ENCODE peak calls at places on chromosomes 2 and 18, in seven cellular contexts. U is lung, D is gastrocnemius medialis, F is body of pancreas, R is coronary artery, T is cardiac muscle cell, K is endothelial cell. C is an unnamed sample.

GRCh38 chr2:102540882-102541281 is 67.9 kb downstream of the SLC9A4 start:
- DNase-seq in U (no peak), D (no peak), F (no peak), R (no peak), T (no peak), K (no peak), C (no peak)

GRCh38 chr2:95346738-95347671 is 49.9 kb downstream of the KCNIP3 start:
- DNase-seq in U (no peak), D (no peak), F (peak), R (peak), T (peak), K (peak), C (peak)

GRCh38 chr2:3290655-3291054 is 87.0 kb downstream of the EIPR1 start:
- DNase-seq in U (no peak), D (no peak), F (no peak), R (no peak), T (no peak), K (no peak), C (no peak)

GRCh38 chr2:15334650-15335326 is 226.3 kb downstream of the NBAS start:
- DNase-seq in U (no peak), D (no peak), F (no peak), R (no peak), T (no peak), K (no peak), C (no peak)

GRCh38 chr2:172693037-172693436 is 42.6 kb upstream of the RAPGEF4 start:
- DNase-seq in U (no peak), D (no peak), F (no peak), R (no peak), T (no peak), K (no peak), C (peak)

GRCh38 chr2:120736955-120737801 is 1.5 kb downstream of the GLI2 start:
- DNase-seq in U (peak), D (no peak), F (peak), R (peak), T (peak), K (no peak), C (no peak)

GRCh38 chr2:109311771-109312170 is 182.8 kb downstream of the SH3RF3 start:
- DNase-seq in U (no peak), D (no peak), F (no peak), R (no peak), T (no peak), K (no peak), C (no peak)

GRCh38 chr2:11949732-11950503 is 203.5 kb downstream of the LPIN1 start:
- DNase-seq in U (no peak), D (no peak), F (no peak), R (no peak), T (no peak), K (no peak), C (no peak)

GRCh38 chr18:79393626-79394401 is 1.9 kb upstream of the NFATC1 start:
- DNase-seq in U (peak), D (peak), F (peak), R (peak), T (peak), K (peak), C (peak)

GRCh38 chr2:182165196-182165595 is 179.5 kb downstream of the PPP1R1C start:
- DNase-seq in U (no peak), D (no peak), F (no peak), R (no peak), T (no peak), K (no peak), C (no peak)

GRCh38 chr2:224884188-224884587 is 158.1 kb downstream of the DOCK10 start:
- DNase-seq in U (peak), D (no peak), F (no peak), R (no peak), T (no peak), K (no peak), C (no peak)

GRCh38 chr2:30264236-30264635 is 32.9 kb downstream of the LBH start:
- DNase-seq in U (no peak), D (no peak), F (no peak), R (peak), T (no peak), K (no peak), C (no peak)

GRCh38 chr2:54459037-54459441 is 2.9 kb downstream of the SPTBN1 start:
- DNase-seq in U (no peak), D (no peak), F (no peak), R (no peak), T (no peak), K (no peak), C (no peak)

GRCh38 chr2:237025090-237025865 is 60.4 kb upstream of the COPS8 start:
- DNase-seq in U (no peak), D (peak), F (no peak), R (no peak), T (no peak), K (no peak), C (no peak)

GRCh38 chr2:86634352-86634751 is 10.7 kb upstream of the RNF103 start:
- DNase-seq in U (no peak), D (no peak), F (no peak), R (no peak), T (no peak), K (no peak), C (no peak)

GRCh38 chr2:58925676-58926081 is 684.6 kb upstream of the FANCL start:
- DNase-seq in U (no peak), D (no peak), F (no peak), R (no peak), T (no peak), K (no peak), C (no peak)

GRCh38 chr2:50391553-50391952 is 640.4 kb downstream of the NRXN1 start:
- DNase-seq in U (no peak), D (no peak), F (no peak), R (no peak), T (no peak), K (no peak), C (no peak)

GRCh38 chr2:218020281-218020680 is 17.5 kb upstream of the TNS1 start:
- DNase-seq in U (no peak), D (no peak), F (no peak), R (no peak), T (no peak), K (no peak), C (no peak)

GRCh38 chr2:55120634-55121359 is 70.5 kb upstream of the RTN4 start:
- DNase-seq in U (no peak), D (no peak), F (no peak), R (no peak), T (peak), K (no peak), C (no peak)

GRCh38 chr2:164703915-164704706 is 82.8 kb upstream of the GRB14 start:
- DNase-seq in U (no peak), D (no peak), F (no peak), R (no peak), T (no peak), K (no peak), C (no peak)

GRCh38 chr18:8367217-8367988 is 241.8 kb upstream of the RAB12 start:
- DNase-seq in U (peak), D (peak), F (peak), R (no peak), T (peak), K (peak), C (no peak)

GRCh38 chr2:42348113-42348805 is 12.8 kb downstream of the COX7A2L start:
- DNase-seq in U (no peak), D (no peak), F (no peak), R (no peak), T (no peak), K (no peak), C (no peak)

GRCh38 chr2:26683583-26683982 is 8.9 kb upstream of the KCNK3 start:
- DNase-seq in U (no peak), D (no peak), F (peak), R (no peak), T (no peak), K (no peak), C (peak)
- TF ChIP-seq CTCF in U (no peak), D (no peak), F (no peak), R (no peak), T (no peak), K (no peak), C (no peak)

DNA sequence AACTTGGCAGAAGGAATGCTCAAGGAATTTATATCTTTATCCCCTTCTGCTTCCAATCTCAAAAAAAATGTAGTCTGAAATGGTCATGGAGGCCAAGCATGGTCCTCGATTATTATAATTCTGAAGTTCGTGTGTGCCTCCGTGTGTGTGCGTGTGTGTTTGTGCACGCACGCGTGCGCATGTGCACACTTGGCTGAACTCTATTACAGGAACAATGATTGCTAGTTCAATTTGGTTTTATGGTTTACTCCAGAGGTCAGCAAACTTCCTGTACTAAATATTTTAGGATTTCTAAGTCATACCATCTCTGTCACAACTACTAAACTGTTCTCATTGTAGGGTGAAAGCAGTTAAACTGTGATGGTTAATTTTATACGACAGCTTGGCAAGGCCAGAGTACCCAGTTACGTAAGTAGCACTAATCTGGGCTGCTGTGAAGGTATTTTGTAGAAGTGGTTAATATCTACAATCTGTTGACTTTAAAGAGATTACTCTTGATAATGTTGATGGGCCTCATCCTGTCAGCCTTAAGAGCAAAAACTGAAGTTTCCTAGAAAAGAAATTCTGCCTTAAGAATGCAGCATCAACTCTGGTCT is 5.8 kb upstream of the MARCHF7 start:
- DNase-seq in U (no peak), D (no peak), F (no peak), R (no peak), T (no peak), K (no peak), C (no peak)
- TF ChIP-seq CTCF in U (no peak), D (no peak), F (no peak), R (no peak), T (no peak), K (no peak), C (no peak)

DNA sequence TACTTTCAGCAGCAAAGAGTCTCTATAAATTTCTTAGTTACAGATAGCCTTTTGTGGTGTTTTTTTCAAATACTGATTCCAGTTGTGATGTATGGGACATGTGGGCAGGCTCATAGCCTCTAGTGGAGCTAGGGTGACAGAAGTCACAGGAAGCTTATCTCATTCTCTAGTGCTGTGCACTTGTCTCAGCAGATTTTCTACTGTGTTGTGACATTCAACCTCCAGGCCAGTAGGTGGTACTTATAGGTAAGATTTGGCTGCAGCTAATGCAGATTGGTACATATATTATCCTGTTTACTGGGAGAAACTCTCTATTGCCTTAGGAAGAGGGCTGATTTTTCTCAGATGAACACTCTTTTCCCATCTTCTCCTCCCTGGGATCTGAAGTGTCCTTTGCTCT is 176.2 kb downstream of the CALCRL start:
- DNase-seq in U (no peak), D (no peak), F (no peak), R (no peak), T (no peak), K (no peak), C (no peak)
- TF ChIP-seq CTCF in U (no peak), D (no peak), F (no peak), R (no peak), T (no peak), K (no peak), C (no peak)

DNA sequence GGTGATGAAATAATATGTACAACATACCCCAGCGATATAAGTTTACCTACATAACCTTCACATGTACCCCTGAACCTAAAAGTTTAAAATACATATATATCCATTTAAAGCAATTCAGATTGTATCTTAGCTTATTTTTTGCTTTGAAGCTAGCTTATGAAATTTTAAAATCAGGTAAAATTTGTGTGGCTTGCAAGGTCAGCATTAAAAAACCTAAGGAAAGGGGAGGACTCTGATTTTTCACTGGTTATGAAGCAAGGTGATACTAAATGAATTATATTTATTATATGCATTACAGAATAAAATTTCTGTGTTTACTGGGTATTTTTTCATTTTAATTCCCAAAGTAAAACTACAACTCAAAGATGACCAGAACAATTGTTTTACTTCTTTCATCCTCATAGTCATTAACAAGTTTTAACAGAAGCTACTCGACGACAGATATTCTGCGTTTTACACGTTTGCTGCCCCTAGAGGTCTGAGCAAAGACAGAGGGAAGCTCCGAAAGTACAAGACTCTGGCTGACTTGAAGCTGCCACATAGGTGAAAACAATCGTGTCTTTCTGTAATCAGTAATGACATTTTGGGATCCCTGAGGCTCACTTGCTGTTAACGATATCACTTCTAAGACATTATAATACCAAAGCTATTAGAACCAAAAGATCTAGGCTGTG is 17.1 kb downstream of the PKP4 start:
- DNase-seq in U (no peak), D (no peak), F (no peak), R (no peak), T (no peak), K (no peak), C (no peak)
- TF ChIP-seq CTCF in U (no peak), D (no peak), F (no peak), R (no peak), T (no peak), K (no peak), C (no peak)

C was measured in ascending aorta.